ENCODE peak calls at places on chromosomes 2 and 18, in four cellular contexts. G, Z, Q and H are unnamed samples.
A peak's percentile ranks its signal among the peaks of the same experiment; 100 is the strongest.

GRCh38 chr2:222950886-222951285 is 90.0 kb downstream of the ACSL3 start:
- DNase-seq in G (no peak), Z (no peak), Q (peak; percentile 27), H (peak; percentile 86)

GRCh38 chr2:107740300-107740699 is 86.4 kb upstream of the RGPD4 start:
- DNase-seq in G (no peak), Z (no peak), Q (no peak), H (no peak)

GRCh38 chr2:46615555-46616487 is 136.5 kb downstream of the TMEM247 start:
- DNase-seq in G (peak; percentile 14), Z (peak; percentile 45), Q (peak; percentile 23), H (no peak)

GRCh38 chr18:23824235-23824634 is 135.0 kb downstream of the LAMA3 start:
- DNase-seq in G (no peak), Z (no peak), Q (no peak), H (peak; percentile 12)

GRCh38 chr2:2699117-2699497 is 368.0 kb upstream of the MYT1L start:
- DNase-seq in G (no peak), Z (no peak), Q (no peak), H (no peak)

GRCh38 chr2:43370146-43370545 is 143.7 kb upstream of the ZFP36L2 start:
- DNase-seq in G (no peak), Z (peak; percentile 61), Q (no peak), H (peak; percentile 26)

GRCh38 chr2:238286095-238286494 is 2.3 kb downstream of the PER2 start:
- DNase-seq in G (no peak), Z (no peak), Q (no peak), H (no peak)

GRCh38 chr18:69397096-69397495 is 3.6 kb upstream of the DOK6 start:
- DNase-seq in G (no peak), Z (no peak), Q (peak; percentile 12), H (peak; percentile 46)

GRCh38 chr2:173590278-173590811 is 235.7 kb downstream of the CDCA7 start:
- DNase-seq in G (peak; percentile 38), Z (peak; percentile 20), Q (peak; percentile 98), H (peak; percentile 98)

GRCh38 chr2:176976766-176977165 is 235.8 kb upstream of the HNRNPA3 start:
- DNase-seq in G (no peak), Z (no peak), Q (no peak), H (no peak)

GRCh38 chr2:27638709-27639108 is 9.9 kb downstream of the GPN1 start:
- DNase-seq in G (no peak), Z (no peak), Q (peak; percentile 18), H (peak; percentile 99)

GRCh38 chr18:11850821-11851155 is 425 bp upstream of the CHMP1B start:
- DNase-seq in G (no peak), Z (no peak), Q (no peak), H (peak; percentile 88)

GRCh38 chr18:76564636-76565237 is 69.7 kb upstream of the ZNF516 start:
- DNase-seq in G (no peak), Z (no peak), Q (no peak), H (peak; percentile 25)

GRCh38 chr2:157302492-157303099 is 23.0 kb downstream of the ERMN start:
- DNase-seq in G (peak; percentile 31), Z (no peak), Q (peak; percentile 81), H (peak; percentile 56)

GRCh38 chr2:239024226-239024625 is 176.3 kb downstream of the TWIST2 start:
- DNase-seq in G (no peak), Z (no peak), Q (no peak), H (no peak)

GRCh38 chr2:111069722-111070121 is 51.0 kb upstream of the BCL2L11 start:
- DNase-seq in G (no peak), Z (no peak), Q (no peak), H (no peak)

GRCh38 chr18:42414756-42415454 is 459.9 kb downstream of the PIK3C3 start:
- DNase-seq in G (no peak), Z (no peak), Q (no peak), H (peak; percentile 72)

GRCh38 chr2:107428781-107429180 is 397.9 kb upstream of the RGPD4 start:
- DNase-seq in G (no peak), Z (no peak), Q (no peak), H (no peak)

GRCh38 chr2:98936133-98936916 is at the start of gene CRACDL:
- DNase-seq in G (no peak), Z (no peak), Q (peak; percentile 32), H (no peak)

GRCh38 chr2:98757904-98758421 is 27.0 kb upstream of the MGAT4A start:
- DNase-seq in G (peak; percentile 34), Z (peak; percentile 76), Q (peak; percentile 98), H (peak; percentile 97)

GRCh38 chr2:55311444-55311870 is 42.4 kb upstream of the MTIF2 start:
- DNase-seq in G (peak; percentile 25), Z (no peak), Q (peak; percentile 71), H (peak; percentile 86)

GRCh38 chr2:128304715-128305554 is 13.7 kb downstream of the HS6ST1 start:
- DNase-seq in G (no peak), Z (no peak), Q (peak; percentile 93), H (peak; percentile 99)

GRCh38 chr2:209321581-209321980 is 102.3 kb upstream of the MAP2 start:
- DNase-seq in G (no peak), Z (no peak), Q (no peak), H (no peak)

GRCh38 chr2:104068665-104069064 is 785.2 kb upstream of the POU3F3 start:
- DNase-seq in G (no peak), Z (no peak), Q (no peak), H (no peak)
- H3K4me3 ChIP-seq in G (no peak overlapping the region), Z (no peak overlapping the region), Q (no peak overlapping the region), H (no peak overlapping the region)

DNA sequence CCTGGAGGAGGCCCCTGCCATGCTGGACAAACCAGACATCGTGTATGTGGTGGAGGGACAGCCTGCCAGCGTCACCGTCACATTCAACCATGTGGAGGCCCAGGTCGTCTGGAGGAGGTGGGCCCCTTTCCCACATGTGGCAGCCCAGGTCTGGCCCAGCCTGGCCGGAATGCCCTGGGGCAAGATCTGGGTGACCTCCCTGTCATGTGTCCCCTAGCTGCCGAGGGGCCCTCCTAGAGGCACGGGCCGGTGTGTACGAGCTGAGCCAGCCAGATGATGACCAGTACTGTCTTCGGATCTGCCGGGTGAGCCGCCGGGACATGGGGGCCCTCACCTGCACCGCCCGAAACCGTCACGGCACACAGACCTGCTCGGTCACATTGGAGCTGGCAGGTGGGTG is 25.2 kb upstream of the GMPPA start:
- DNase-seq in G (no peak), Z (no peak), Q (no peak), H (no peak)
- TF ChIP-seq CTCF in G (no peak), Z (no peak), Q (no peak), H (no peak)

DNA sequence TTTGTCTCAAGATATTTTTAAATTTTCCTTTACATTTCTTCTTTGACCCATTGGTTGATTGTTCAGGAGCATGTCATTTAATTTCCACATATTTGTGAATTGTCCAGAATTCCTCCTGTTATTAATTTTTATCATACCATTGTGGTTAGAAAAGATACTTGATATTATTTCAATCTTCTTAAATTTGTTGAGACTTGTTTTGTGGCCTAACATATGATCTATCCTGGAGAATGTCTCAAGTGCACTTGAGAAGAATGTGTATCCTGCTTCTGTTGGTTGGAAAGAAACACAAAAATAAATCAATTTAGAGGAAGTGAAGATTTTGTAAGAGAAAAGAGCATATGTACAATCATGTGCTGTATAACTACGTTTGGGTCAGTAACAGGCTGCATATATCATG is 118.5 kb upstream of the CDC42EP3 start:
- DNase-seq in G (no peak), Z (no peak), Q (no peak), H (no peak)
- H3K4me3 ChIP-seq in G (no peak overlapping the region), Z (no peak overlapping the region), Q (no peak overlapping the region), H (no peak overlapping the region)

GRCh38 chr2:16661936-16662335 is 3.7 kb downstream of the CYRIA start:
- DNase-seq in G (no peak), Z (no peak), Q (no peak), H (no peak)

GRCh38 chr2:16664052-16664731 is 1.4 kb downstream of the CYRIA start:
- DNase-seq in G (no peak), Z (peak; percentile 62), Q (no peak), H (peak; percentile 84)

GRCh38 chr2:16661536-16661935 is 4.1 kb downstream of the CYRIA start:
- DNase-seq in G (no peak), Z (no peak), Q (no peak), H (no peak)

GRCh38 chr2:16663121-16663905 is 2.3 kb downstream of the CYRIA start:
- DNase-seq in G (no peak), Z (no peak), Q (no peak), H (no peak)

GRCh38 chr2:16662440-16662839 is 3.2 kb downstream of the CYRIA start:
- DNase-seq in G (no peak), Z (peak; percentile 35), Q (no peak), H (peak; percentile 82)
- TF ChIP-seq CTCF in G (no peak), Z (no peak), Q (no peak), H (no peak)

GRCh38 chr2:144509001-144509545 is 10.8 kb downstream of the ZEB2 start:
- DNase-seq in G (no peak), Z (no peak), Q (no peak), H (no peak)
- H3K4me3 ChIP-seq in G (no peak overlapping the region), Z (no peak overlapping the region), Q (no peak overlapping the region), H (no peak overlapping the region)

GRCh38 chr2:189467160-189467559 is 25.9 kb downstream of the WDR75 start:
- DNase-seq in G (no peak), Z (no peak), Q (no peak), H (no peak)

GRCh38 chr2:189465478-189465877 is 24.2 kb downstream of the WDR75 start:
- DNase-seq in G (no peak), Z (no peak), Q (no peak), H (no peak)

GRCh38 chr2:189467593-189467992 is 26.3 kb downstream of the WDR75 start:
- DNase-seq in G (no peak), Z (no peak), Q (no peak), H (no peak)

GRCh38 chr2:189466046-189466445 is 24.8 kb downstream of the WDR75 start:
- DNase-seq in G (no peak), Z (no peak), Q (no peak), H (no peak)

DNA sequence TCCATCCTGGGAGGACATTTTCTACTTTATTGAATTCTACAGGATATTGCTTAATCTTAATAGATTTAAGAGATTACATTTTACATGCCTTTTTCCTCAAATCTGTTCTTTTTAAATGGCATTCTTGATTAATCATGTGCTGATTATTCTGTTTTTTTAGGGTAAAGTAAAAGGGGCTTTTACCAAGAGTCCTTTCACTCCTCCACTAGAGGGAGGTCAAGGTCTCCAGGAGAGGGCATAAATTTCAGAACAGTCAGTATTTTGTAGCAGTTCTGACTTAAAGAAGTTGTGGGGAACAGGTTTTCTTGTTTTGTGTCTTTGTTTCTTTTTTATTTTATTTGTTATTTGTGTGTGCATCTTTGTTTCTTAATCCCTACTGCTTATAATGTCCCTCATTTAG is 25.4 kb downstream of the WDR75 start:
- DNase-seq in G (peak; percentile 9), Z (no peak), Q (peak; percentile 51), H (peak; percentile 46)
- TF ChIP-seq CTCF in G (peak; percentile 86), Z (peak; percentile 48), Q (peak; percentile 81), H (peak; percentile 61)

GRCh38 chr2:20667531-20668401 is 822 bp downstream of the GDF7 start:
- DNase-seq in G (no peak), Z (no peak), Q (no peak), H (no peak)

GRCh38 chr2:20666364-20667150 is at the start of gene GDF7:
- DNase-seq in G (no peak), Z (peak; percentile 59), Q (no peak), H (no peak)

GRCh38 chr2:20668470-20668869 is 1.5 kb downstream of the GDF7 start:
- DNase-seq in G (no peak), Z (no peak), Q (no peak), H (no peak)

GRCh38 chr2:20666114-20666363 is 905 bp upstream of the GDF7 start:
- DNase-seq in G (no peak), Z (no peak), Q (no peak), H (no peak)

GRCh38 chr2:20667151-20667530 is 197 bp downstream of the GDF7 start:
- DNase-seq in G (no peak), Z (no peak), Q (no peak), H (no peak)
- H3K4me3 ChIP-seq in G (peak overlapping the region; percentile 58), Z (peak overlapping the region; percentile 38), Q (no peak overlapping the region), H (no peak overlapping the region)

GRCh38 chr2:218230882-218231281 is 13.9 kb downstream of the ARPC2 start:
- DNase-seq in G (peak; percentile 35), Z (peak; percentile 82), Q (peak; percentile 51), H (peak; percentile 49)
- TF ChIP-seq CTCF in G (no peak), Z (peak; percentile 48), Q (peak; percentile 44), H (peak; percentile 39)